ENCODE peak calls at places on chromosome 1, in nine cellular contexts. One of them, this sample, is unnamed.

GRCh38 chr1:5239911-5240310 is 585.5 kb downstream of the AJAP1 start:
- DNase-seq in activated CD4-positive, CD25-positive, alpha-beta regulatory T cell treated with anti-CD3 and anti-CD28 coated beads, Interleukin-2, amount 50 U/mL, for 72 hours: no peak
- DNase-seq in left colon: no peak
- DNase-seq in astrocyte of the cerebellum: no peak
- DNase-seq in HuH-7.5: no peak
- DNase-seq in caudate nucleus: no peak
- DNase-seq in activated naive CD4-positive, alpha-beta T cell treated with anti-CD3 and anti-CD28 coated beads, Interleukin-2, amount 10 ng/mL, durations not matched to agents 7 days and 5 days: no peak
- DNase-seq in GM10248: no peak
- DNase-seq in Caki2: peak
- DNase-seq in this sample: no peak

GRCh38 chr1:212606734-212607205 is 1.8 kb upstream of the ATF3 start:
- DNase-seq in activated CD4-positive, CD25-positive, alpha-beta regulatory T cell treated with anti-CD3 and anti-CD28 coated beads, Interleukin-2, amount 50 U/mL, for 72 hours: peak
- DNase-seq in left colon: peak
- DNase-seq in astrocyte of the cerebellum: no peak
- DNase-seq in HuH-7.5: no peak
- DNase-seq in caudate nucleus: peak
- DNase-seq in activated naive CD4-positive, alpha-beta T cell treated with anti-CD3 and anti-CD28 coated beads, Interleukin-2, amount 10 ng/mL, durations not matched to agents 7 days and 5 days: peak
- DNase-seq in GM10248: peak
- DNase-seq in Caki2: no peak
- DNase-seq in this sample: no peak

GRCh38 chr1:75745276-75745675 is 20.8 kb downstream of the ACADM start:
- DNase-seq in activated CD4-positive, CD25-positive, alpha-beta regulatory T cell treated with anti-CD3 and anti-CD28 coated beads, Interleukin-2, amount 50 U/mL, for 72 hours: no peak
- DNase-seq in left colon: no peak
- DNase-seq in astrocyte of the cerebellum: no peak
- DNase-seq in HuH-7.5: no peak
- DNase-seq in caudate nucleus: no peak
- DNase-seq in activated naive CD4-positive, alpha-beta T cell treated with anti-CD3 and anti-CD28 coated beads, Interleukin-2, amount 10 ng/mL, durations not matched to agents 7 days and 5 days: no peak
- DNase-seq in GM10248: no peak
- DNase-seq in Caki2: no peak
- DNase-seq in this sample: no peak

GRCh38 chr1:201888282-201889033 is at the start of gene SHISA4:
- DNase-seq in activated CD4-positive, CD25-positive, alpha-beta regulatory T cell treated with anti-CD3 and anti-CD28 coated beads, Interleukin-2, amount 50 U/mL, for 72 hours: peak
- DNase-seq in left colon: peak
- DNase-seq in astrocyte of the cerebellum: no peak
- DNase-seq in HuH-7.5: no peak
- DNase-seq in caudate nucleus: peak
- DNase-seq in activated naive CD4-positive, alpha-beta T cell treated with anti-CD3 and anti-CD28 coated beads, Interleukin-2, amount 10 ng/mL, durations not matched to agents 7 days and 5 days: peak
- DNase-seq in GM10248: peak
- DNase-seq in Caki2: peak
- DNase-seq in this sample: no peak

GRCh38 chr1:165512817-165513216 is 31.0 kb upstream of the LRRC52 start:
- DNase-seq in activated CD4-positive, CD25-positive, alpha-beta regulatory T cell treated with anti-CD3 and anti-CD28 coated beads, Interleukin-2, amount 50 U/mL, for 72 hours: no peak
- DNase-seq in left colon: no peak
- DNase-seq in astrocyte of the cerebellum: no peak
- DNase-seq in HuH-7.5: no peak
- DNase-seq in caudate nucleus: no peak
- DNase-seq in activated naive CD4-positive, alpha-beta T cell treated with anti-CD3 and anti-CD28 coated beads, Interleukin-2, amount 10 ng/mL, durations not matched to agents 7 days and 5 days: no peak
- DNase-seq in GM10248: no peak
- DNase-seq in Caki2: no peak
- DNase-seq in this sample: no peak

GRCh38 chr1:155321577-155322497 is 1.1 kb downstream of the RUSC1 start:
- DNase-seq in activated CD4-positive, CD25-positive, alpha-beta regulatory T cell treated with anti-CD3 and anti-CD28 coated beads, Interleukin-2, amount 50 U/mL, for 72 hours: no peak
- DNase-seq in left colon: no peak
- DNase-seq in astrocyte of the cerebellum: no peak
- DNase-seq in HuH-7.5: no peak
- DNase-seq in caudate nucleus: no peak
- DNase-seq in activated naive CD4-positive, alpha-beta T cell treated with anti-CD3 and anti-CD28 coated beads, Interleukin-2, amount 10 ng/mL, durations not matched to agents 7 days and 5 days: no peak
- DNase-seq in GM10248: no peak
- DNase-seq in Caki2: no peak
- DNase-seq in this sample: no peak

GRCh38 chr1:40107290-40107959 is 10.4 kb upstream of the PPT1 start:
- DNase-seq in activated CD4-positive, CD25-positive, alpha-beta regulatory T cell treated with anti-CD3 and anti-CD28 coated beads, Interleukin-2, amount 50 U/mL, for 72 hours: no peak
- DNase-seq in left colon: no peak
- DNase-seq in astrocyte of the cerebellum: no peak
- DNase-seq in HuH-7.5: no peak
- DNase-seq in caudate nucleus: no peak
- DNase-seq in activated naive CD4-positive, alpha-beta T cell treated with anti-CD3 and anti-CD28 coated beads, Interleukin-2, amount 10 ng/mL, durations not matched to agents 7 days and 5 days: no peak
- DNase-seq in GM10248: no peak
- DNase-seq in Caki2: no peak
- DNase-seq in this sample: no peak

GRCh38 chr1:186782791-186783190 is 46.0 kb upstream of the PLA2G4A start:
- DNase-seq in activated CD4-positive, CD25-positive, alpha-beta regulatory T cell treated with anti-CD3 and anti-CD28 coated beads, Interleukin-2, amount 50 U/mL, for 72 hours: no peak
- DNase-seq in left colon: no peak
- DNase-seq in astrocyte of the cerebellum: no peak
- DNase-seq in HuH-7.5: no peak
- DNase-seq in caudate nucleus: no peak
- DNase-seq in activated naive CD4-positive, alpha-beta T cell treated with anti-CD3 and anti-CD28 coated beads, Interleukin-2, amount 10 ng/mL, durations not matched to agents 7 days and 5 days: no peak
- DNase-seq in GM10248: no peak
- DNase-seq in Caki2: no peak
- DNase-seq in this sample: no peak

GRCh38 chr1:152917794-152918193 is 9.4 kb downstream of the IVL start:
- DNase-seq in activated CD4-positive, CD25-positive, alpha-beta regulatory T cell treated with anti-CD3 and anti-CD28 coated beads, Interleukin-2, amount 50 U/mL, for 72 hours: no peak
- DNase-seq in left colon: no peak
- DNase-seq in astrocyte of the cerebellum: no peak
- DNase-seq in HuH-7.5: no peak
- DNase-seq in caudate nucleus: no peak
- DNase-seq in activated naive CD4-positive, alpha-beta T cell treated with anti-CD3 and anti-CD28 coated beads, Interleukin-2, amount 10 ng/mL, durations not matched to agents 7 days and 5 days: no peak
- DNase-seq in GM10248: no peak
- DNase-seq in Caki2: no peak
- DNase-seq in this sample: no peak

GRCh38 chr1:221620437-221621384 is 121.2 kb downstream of the DUSP10 start:
- DNase-seq in activated CD4-positive, CD25-positive, alpha-beta regulatory T cell treated with anti-CD3 and anti-CD28 coated beads, Interleukin-2, amount 50 U/mL, for 72 hours: no peak
- DNase-seq in left colon: no peak
- DNase-seq in astrocyte of the cerebellum: no peak
- DNase-seq in HuH-7.5: no peak
- DNase-seq in caudate nucleus: no peak
- DNase-seq in activated naive CD4-positive, alpha-beta T cell treated with anti-CD3 and anti-CD28 coated beads, Interleukin-2, amount 10 ng/mL, durations not matched to agents 7 days and 5 days: no peak
- DNase-seq in GM10248: no peak
- DNase-seq in Caki2: peak
- DNase-seq in this sample: no peak

GRCh38 chr1:202007703-202008489 is 2.5 kb upstream of the ELF3 start:
- DNase-seq in activated CD4-positive, CD25-positive, alpha-beta regulatory T cell treated with anti-CD3 and anti-CD28 coated beads, Interleukin-2, amount 50 U/mL, for 72 hours: no peak
- DNase-seq in left colon: peak
- DNase-seq in astrocyte of the cerebellum: no peak
- DNase-seq in HuH-7.5: no peak
- DNase-seq in caudate nucleus: no peak
- DNase-seq in activated naive CD4-positive, alpha-beta T cell treated with anti-CD3 and anti-CD28 coated beads, Interleukin-2, amount 10 ng/mL, durations not matched to agents 7 days and 5 days: no peak
- DNase-seq in GM10248: no peak
- DNase-seq in Caki2: no peak
- DNase-seq in this sample: no peak

GRCh38 chr1:192575499-192576189 is at the start of gene RGS1:
- DNase-seq in activated CD4-positive, CD25-positive, alpha-beta regulatory T cell treated with anti-CD3 and anti-CD28 coated beads, Interleukin-2, amount 50 U/mL, for 72 hours: peak
- DNase-seq in left colon: no peak
- DNase-seq in astrocyte of the cerebellum: no peak
- DNase-seq in HuH-7.5: no peak
- DNase-seq in caudate nucleus: no peak
- DNase-seq in activated naive CD4-positive, alpha-beta T cell treated with anti-CD3 and anti-CD28 coated beads, Interleukin-2, amount 10 ng/mL, durations not matched to agents 7 days and 5 days: peak
- DNase-seq in GM10248: peak
- DNase-seq in Caki2: no peak
- DNase-seq in this sample: no peak

GRCh38 chr1:112988367-112988766 is 32.4 kb upstream of the SLC16A1 start:
- DNase-seq in activated CD4-positive, CD25-positive, alpha-beta regulatory T cell treated with anti-CD3 and anti-CD28 coated beads, Interleukin-2, amount 50 U/mL, for 72 hours: no peak
- DNase-seq in left colon: no peak
- DNase-seq in astrocyte of the cerebellum: no peak
- DNase-seq in HuH-7.5: no peak
- DNase-seq in caudate nucleus: no peak
- DNase-seq in activated naive CD4-positive, alpha-beta T cell treated with anti-CD3 and anti-CD28 coated beads, Interleukin-2, amount 10 ng/mL, durations not matched to agents 7 days and 5 days: no peak
- DNase-seq in GM10248: no peak
- DNase-seq in Caki2: no peak
- DNase-seq in this sample: no peak